ENCODE peak calls at places on chromosomes 2 and 18, in ten cellular contexts. One of them, this sample, is unnamed.

GRCh38 chr18:4631239-4631638 is 176.1 kb upstream of the DLGAP1 start:
- DNase-seq in stimulated activated CD4-positive, alpha-beta T cell treated with anti-CD3 and anti-CD28 coated beads, Interleukin-15, amount 100 ng/mL, for 48 hours: no peak
- DNase-seq in NCI-H526: no peak
- DNase-seq in activated naive CD4-positive, alpha-beta T cell: no peak
- DNase-seq in tibial nerve: no peak
- DNase-seq in choroid plexus epithelial cell: no peak
- DNase-seq in activated naive CD8-positive, alpha-beta T cell treated with anti-CD3 and anti-CD28 coated beads for 36 hours: no peak
- DNase-seq in activated CD4-positive, alpha-beta T cell treated with anti-CD3 and anti-CD28 coated beads for 4 hours: no peak
- DNase-seq in amniotic stem cell: no peak
- DNase-seq in ELR: no peak
- DNase-seq in this sample: no peak

GRCh38 chr2:9984217-9984739 is 32.8 kb downstream of the GRHL1 start:
- DNase-seq in activated naive CD4-positive, alpha-beta T cell: no peak
- DNase-seq in NCI-H526: peak; percentile 45
- DNase-seq in activated CD4-positive, alpha-beta T cell treated with anti-CD3 and anti-CD28 coated beads for 4 hours: no peak
- DNase-seq in tibial nerve: no peak
- DNase-seq in choroid plexus epithelial cell: peak; percentile 71
- DNase-seq in amniotic stem cell: no peak
- DNase-seq in ELR: peak; percentile 63
- DNase-seq in activated naive CD8-positive, alpha-beta T cell treated with anti-CD3 and anti-CD28 coated beads for 36 hours: peak; percentile 21
- DNase-seq in stimulated activated CD4-positive, alpha-beta T cell treated with anti-CD3 and anti-CD28 coated beads, Interleukin-15, amount 100 ng/mL, for 48 hours: no peak
- DNase-seq in this sample: no peak

GRCh38 chr2:157256621-157257020 is 884 bp upstream of the GALNT5 start:
- DNase-seq in activated naive CD4-positive, alpha-beta T cell: no peak
- DNase-seq in NCI-H526: no peak
- DNase-seq in activated CD4-positive, alpha-beta T cell treated with anti-CD3 and anti-CD28 coated beads for 4 hours: no peak
- DNase-seq in choroid plexus epithelial cell: no peak
- DNase-seq in activated naive CD8-positive, alpha-beta T cell treated with anti-CD3 and anti-CD28 coated beads for 36 hours: peak; percentile 46
- DNase-seq in tibial nerve: no peak
- DNase-seq in ELR: no peak
- DNase-seq in amniotic stem cell: no peak
- DNase-seq in stimulated activated CD4-positive, alpha-beta T cell treated with anti-CD3 and anti-CD28 coated beads, Interleukin-15, amount 100 ng/mL, for 48 hours: peak; percentile 18
- DNase-seq in this sample: no peak

GRCh38 chr2:101036562-101036961 is 34.5 kb downstream of the RPL31 start:
- DNase-seq in tibial nerve: no peak
- DNase-seq in ELR: peak; percentile 63
- DNase-seq in activated CD4-positive, alpha-beta T cell treated with anti-CD3 and anti-CD28 coated beads for 4 hours: no peak
- DNase-seq in activated naive CD4-positive, alpha-beta T cell: no peak
- DNase-seq in stimulated activated CD4-positive, alpha-beta T cell treated with anti-CD3 and anti-CD28 coated beads, Interleukin-15, amount 100 ng/mL, for 48 hours: no peak
- DNase-seq in activated naive CD8-positive, alpha-beta T cell treated with anti-CD3 and anti-CD28 coated beads for 36 hours: no peak
- DNase-seq in NCI-H526: peak; percentile 19
- DNase-seq in amniotic stem cell: peak; percentile 10
- DNase-seq in choroid plexus epithelial cell: peak; percentile 61
- DNase-seq in this sample: no peak

GRCh38 chr2:170237572-170238120 is 59.7 kb downstream of the MYO3B start:
- DNase-seq in stimulated activated CD4-positive, alpha-beta T cell treated with anti-CD3 and anti-CD28 coated beads, Interleukin-15, amount 100 ng/mL, for 48 hours: no peak
- DNase-seq in choroid plexus epithelial cell: no peak
- DNase-seq in tibial nerve: no peak
- DNase-seq in activated naive CD8-positive, alpha-beta T cell treated with anti-CD3 and anti-CD28 coated beads for 36 hours: no peak
- DNase-seq in activated naive CD4-positive, alpha-beta T cell: no peak
- DNase-seq in activated CD4-positive, alpha-beta T cell treated with anti-CD3 and anti-CD28 coated beads for 4 hours: no peak
- DNase-seq in amniotic stem cell: no peak
- DNase-seq in ELR: no peak
- DNase-seq in NCI-H526: no peak
- DNase-seq in this sample: no peak

GRCh38 chr2:110804433-110804832 is 72.1 kb downstream of the ACOXL start:
- DNase-seq in ELR: no peak
- DNase-seq in amniotic stem cell: no peak
- DNase-seq in activated naive CD4-positive, alpha-beta T cell: no peak
- DNase-seq in choroid plexus epithelial cell: no peak
- DNase-seq in NCI-H526: no peak
- DNase-seq in activated CD4-positive, alpha-beta T cell treated with anti-CD3 and anti-CD28 coated beads for 4 hours: no peak
- DNase-seq in activated naive CD8-positive, alpha-beta T cell treated with anti-CD3 and anti-CD28 coated beads for 36 hours: no peak
- DNase-seq in stimulated activated CD4-positive, alpha-beta T cell treated with anti-CD3 and anti-CD28 coated beads, Interleukin-15, amount 100 ng/mL, for 48 hours: no peak
- DNase-seq in tibial nerve: no peak
- DNase-seq in this sample: no peak

GRCh38 chr2:155099784-155100183 is 401.3 kb downstream of the KCNJ3 start:
- DNase-seq in activated naive CD8-positive, alpha-beta T cell treated with anti-CD3 and anti-CD28 coated beads for 36 hours: no peak
- DNase-seq in amniotic stem cell: no peak
- DNase-seq in activated CD4-positive, alpha-beta T cell treated with anti-CD3 and anti-CD28 coated beads for 4 hours: no peak
- DNase-seq in tibial nerve: no peak
- DNase-seq in ELR: no peak
- DNase-seq in choroid plexus epithelial cell: peak; percentile 0
- DNase-seq in stimulated activated CD4-positive, alpha-beta T cell treated with anti-CD3 and anti-CD28 coated beads, Interleukin-15, amount 100 ng/mL, for 48 hours: no peak
- DNase-seq in NCI-H526: no peak
- DNase-seq in activated naive CD4-positive, alpha-beta T cell: no peak
- DNase-seq in this sample: no peak

GRCh38 chr18:70659026-70659726 is 370.3 kb downstream of the SOCS6 start:
- DNase-seq in activated naive CD4-positive, alpha-beta T cell: no peak
- DNase-seq in choroid plexus epithelial cell: peak; percentile 57
- DNase-seq in stimulated activated CD4-positive, alpha-beta T cell treated with anti-CD3 and anti-CD28 coated beads, Interleukin-15, amount 100 ng/mL, for 48 hours: no peak
- DNase-seq in tibial nerve: no peak
- DNase-seq in NCI-H526: no peak
- DNase-seq in ELR: no peak
- DNase-seq in amniotic stem cell: no peak
- DNase-seq in activated CD4-positive, alpha-beta T cell treated with anti-CD3 and anti-CD28 coated beads for 4 hours: peak; percentile 42
- DNase-seq in activated naive CD8-positive, alpha-beta T cell treated with anti-CD3 and anti-CD28 coated beads for 36 hours: peak; percentile 37
- DNase-seq in this sample: peak; percentile 31

GRCh38 chr2:240997856-240998705 is at the start of gene SNED1:
- DNase-seq in ELR: peak; percentile 79
- DNase-seq in stimulated activated CD4-positive, alpha-beta T cell treated with anti-CD3 and anti-CD28 coated beads, Interleukin-15, amount 100 ng/mL, for 48 hours: peak; percentile 24
- DNase-seq in NCI-H526: peak; percentile 90
- DNase-seq in activated naive CD4-positive, alpha-beta T cell: no peak
- DNase-seq in amniotic stem cell: peak; percentile 57
- DNase-seq in tibial nerve: peak; percentile 89
- DNase-seq in choroid plexus epithelial cell: peak; percentile 80
- DNase-seq in activated CD4-positive, alpha-beta T cell treated with anti-CD3 and anti-CD28 coated beads for 4 hours: peak; percentile 18
- DNase-seq in activated naive CD8-positive, alpha-beta T cell treated with anti-CD3 and anti-CD28 coated beads for 36 hours: peak; percentile 75
- DNase-seq in this sample: peak; percentile 90

GRCh38 chr2:192190474-192190873 is 4.3 kb downstream of the TMEFF2 start:
- DNase-seq in tibial nerve: no peak
- DNase-seq in stimulated activated CD4-positive, alpha-beta T cell treated with anti-CD3 and anti-CD28 coated beads, Interleukin-15, amount 100 ng/mL, for 48 hours: no peak
- DNase-seq in choroid plexus epithelial cell: peak; percentile 75
- DNase-seq in activated naive CD4-positive, alpha-beta T cell: no peak
- DNase-seq in activated CD4-positive, alpha-beta T cell treated with anti-CD3 and anti-CD28 coated beads for 4 hours: no peak
- DNase-seq in NCI-H526: peak; percentile 45
- DNase-seq in ELR: peak; percentile 62
- DNase-seq in activated naive CD8-positive, alpha-beta T cell treated with anti-CD3 and anti-CD28 coated beads for 36 hours: no peak
- DNase-seq in amniotic stem cell: no peak
- DNase-seq in this sample: no peak

GRCh38 chr2:149857344-149857743 is 269.8 kb upstream of the MMADHC start:
- DNase-seq in tibial nerve: no peak
- DNase-seq in choroid plexus epithelial cell: peak; percentile 42
- DNase-seq in stimulated activated CD4-positive, alpha-beta T cell treated with anti-CD3 and anti-CD28 coated beads, Interleukin-15, amount 100 ng/mL, for 48 hours: no peak
- DNase-seq in amniotic stem cell: no peak
- DNase-seq in NCI-H526: no peak
- DNase-seq in activated naive CD4-positive, alpha-beta T cell: no peak
- DNase-seq in activated naive CD8-positive, alpha-beta T cell treated with anti-CD3 and anti-CD28 coated beads for 36 hours: no peak
- DNase-seq in activated CD4-positive, alpha-beta T cell treated with anti-CD3 and anti-CD28 coated beads for 4 hours: no peak
- DNase-seq in ELR: peak; percentile 55
- DNase-seq in this sample: no peak

GRCh38 chr2:174023591-174024523 is 58.7 kb upstream of the SP3 start:
- DNase-seq in activated naive CD8-positive, alpha-beta T cell treated with anti-CD3 and anti-CD28 coated beads for 36 hours: peak; percentile 8
- DNase-seq in ELR: peak; percentile 82
- DNase-seq in choroid plexus epithelial cell: peak; percentile 97
- DNase-seq in activated naive CD4-positive, alpha-beta T cell: no peak
- DNase-seq in activated CD4-positive, alpha-beta T cell treated with anti-CD3 and anti-CD28 coated beads for 4 hours: no peak
- DNase-seq in amniotic stem cell: no peak
- DNase-seq in NCI-H526: no peak
- DNase-seq in stimulated activated CD4-positive, alpha-beta T cell treated with anti-CD3 and anti-CD28 coated beads, Interleukin-15, amount 100 ng/mL, for 48 hours: peak; percentile 54
- DNase-seq in tibial nerve: peak; percentile 57
- DNase-seq in this sample: peak; percentile 50

GRCh38 chr2:200507179-200507578 is 2.7 kb downstream of the KCTD18 start:
- DNase-seq in NCI-H526: no peak
- DNase-seq in tibial nerve: no peak
- DNase-seq in stimulated activated CD4-positive, alpha-beta T cell treated with anti-CD3 and anti-CD28 coated beads, Interleukin-15, amount 100 ng/mL, for 48 hours: no peak
- DNase-seq in activated CD4-positive, alpha-beta T cell treated with anti-CD3 and anti-CD28 coated beads for 4 hours: no peak
- DNase-seq in activated naive CD8-positive, alpha-beta T cell treated with anti-CD3 and anti-CD28 coated beads for 36 hours: no peak
- DNase-seq in ELR: no peak
- DNase-seq in choroid plexus epithelial cell: no peak
- DNase-seq in amniotic stem cell: no peak
- DNase-seq in activated naive CD4-positive, alpha-beta T cell: no peak
- DNase-seq in this sample: no peak

GRCh38 chr2:111057721-111058120 is 63.0 kb upstream of the BCL2L11 start:
- DNase-seq in tibial nerve: no peak
- DNase-seq in activated CD4-positive, alpha-beta T cell treated with anti-CD3 and anti-CD28 coated beads for 4 hours: no peak
- DNase-seq in amniotic stem cell: no peak
- DNase-seq in activated naive CD4-positive, alpha-beta T cell: no peak
- DNase-seq in stimulated activated CD4-positive, alpha-beta T cell treated with anti-CD3 and anti-CD28 coated beads, Interleukin-15, amount 100 ng/mL, for 48 hours: no peak
- DNase-seq in activated naive CD8-positive, alpha-beta T cell treated with anti-CD3 and anti-CD28 coated beads for 36 hours: no peak
- DNase-seq in choroid plexus epithelial cell: no peak
- DNase-seq in ELR: no peak
- DNase-seq in NCI-H526: no peak
- DNase-seq in this sample: no peak

GRCh38 chr2:48685126-48685525 is 67.5 kb downstream of the GTF2A1L start:
- DNase-seq in choroid plexus epithelial cell: no peak
- DNase-seq in activated naive CD8-positive, alpha-beta T cell treated with anti-CD3 and anti-CD28 coated beads for 36 hours: no peak
- DNase-seq in activated naive CD4-positive, alpha-beta T cell: no peak
- DNase-seq in tibial nerve: no peak
- DNase-seq in activated CD4-positive, alpha-beta T cell treated with anti-CD3 and anti-CD28 coated beads for 4 hours: no peak
- DNase-seq in amniotic stem cell: no peak
- DNase-seq in ELR: no peak
- DNase-seq in NCI-H526: no peak
- DNase-seq in stimulated activated CD4-positive, alpha-beta T cell treated with anti-CD3 and anti-CD28 coated beads, Interleukin-15, amount 100 ng/mL, for 48 hours: no peak
- DNase-seq in this sample: no peak

GRCh38 chr18:58443671-58444070 is 185.2 kb downstream of the ALPK2 start:
- DNase-seq in choroid plexus epithelial cell: no peak
- DNase-seq in tibial nerve: no peak
- DNase-seq in amniotic stem cell: no peak
- DNase-seq in ELR: no peak
- DNase-seq in activated CD4-positive, alpha-beta T cell treated with anti-CD3 and anti-CD28 coated beads for 4 hours: no peak
- DNase-seq in activated naive CD8-positive, alpha-beta T cell treated with anti-CD3 and anti-CD28 coated beads for 36 hours: no peak
- DNase-seq in stimulated activated CD4-positive, alpha-beta T cell treated with anti-CD3 and anti-CD28 coated beads, Interleukin-15, amount 100 ng/mL, for 48 hours: no peak
- DNase-seq in NCI-H526: no peak
- DNase-seq in activated naive CD4-positive, alpha-beta T cell: no peak
- DNase-seq in this sample: no peak

GRCh38 chr2:181742908-181743722 is 62.8 kb upstream of the NEUROD1 start:
- DNase-seq in amniotic stem cell: peak; percentile 16
- DNase-seq in NCI-H526: peak; percentile 71
- DNase-seq in choroid plexus epithelial cell: peak; percentile 83
- DNase-seq in activated naive CD4-positive, alpha-beta T cell: no peak
- DNase-seq in ELR: peak; percentile 74
- DNase-seq in tibial nerve: no peak
- DNase-seq in activated naive CD8-positive, alpha-beta T cell treated with anti-CD3 and anti-CD28 coated beads for 36 hours: peak; percentile 2
- DNase-seq in stimulated activated CD4-positive, alpha-beta T cell treated with anti-CD3 and anti-CD28 coated beads, Interleukin-15, amount 100 ng/mL, for 48 hours: no peak
- DNase-seq in activated CD4-positive, alpha-beta T cell treated with anti-CD3 and anti-CD28 coated beads for 4 hours: no peak
- DNase-seq in this sample: no peak

GRCh38 chr18:2907459-2908145 is 60.8 kb downstream of the EMILIN2 start:
- DNase-seq in activated naive CD4-positive, alpha-beta T cell: no peak
- DNase-seq in ELR: no peak
- DNase-seq in stimulated activated CD4-positive, alpha-beta T cell treated with anti-CD3 and anti-CD28 coated beads, Interleukin-15, amount 100 ng/mL, for 48 hours: no peak
- DNase-seq in activated naive CD8-positive, alpha-beta T cell treated with anti-CD3 and anti-CD28 coated beads for 36 hours: no peak
- DNase-seq in choroid plexus epithelial cell: no peak
- DNase-seq in amniotic stem cell: no peak
- DNase-seq in tibial nerve: peak; percentile 5
- DNase-seq in activated CD4-positive, alpha-beta T cell treated with anti-CD3 and anti-CD28 coated beads for 4 hours: no peak
- DNase-seq in NCI-H526: no peak
- DNase-seq in this sample: no peak

GRCh38 chr2:204748286-204748685 is 203.0 kb downstream of the PARD3B start:
- DNase-seq in stimulated activated CD4-positive, alpha-beta T cell treated with anti-CD3 and anti-CD28 coated beads, Interleukin-15, amount 100 ng/mL, for 48 hours: no peak
- DNase-seq in activated naive CD8-positive, alpha-beta T cell treated with anti-CD3 and anti-CD28 coated beads for 36 hours: no peak
- DNase-seq in ELR: peak; percentile 13
- DNase-seq in tibial nerve: no peak
- DNase-seq in NCI-H526: no peak
- DNase-seq in choroid plexus epithelial cell: no peak
- DNase-seq in activated naive CD4-positive, alpha-beta T cell: no peak
- DNase-seq in amniotic stem cell: no peak
- DNase-seq in activated CD4-positive, alpha-beta T cell treated with anti-CD3 and anti-CD28 coated beads for 4 hours: no peak
- DNase-seq in this sample: no peak

GRCh38 chr2:105371156-105371555 is 27.7 kb downstream of the FHL2 start:
- DNase-seq in ELR: no peak
- DNase-seq in activated naive CD4-positive, alpha-beta T cell: no peak
- DNase-seq in NCI-H526: no peak
- DNase-seq in amniotic stem cell: no peak
- DNase-seq in activated CD4-positive, alpha-beta T cell treated with anti-CD3 and anti-CD28 coated beads for 4 hours: no peak
- DNase-seq in choroid plexus epithelial cell: no peak
- DNase-seq in tibial nerve: no peak
- DNase-seq in activated naive CD8-positive, alpha-beta T cell treated with anti-CD3 and anti-CD28 coated beads for 36 hours: no peak
- DNase-seq in stimulated activated CD4-positive, alpha-beta T cell treated with anti-CD3 and anti-CD28 coated beads, Interleukin-15, amount 100 ng/mL, for 48 hours: no peak
- DNase-seq in this sample: no peak

GRCh38 chr2:205483122-205483521 is 199.2 kb upstream of the NRP2 start:
- DNase-seq in activated naive CD8-positive, alpha-beta T cell treated with anti-CD3 and anti-CD28 coated beads for 36 hours: no peak
- DNase-seq in stimulated activated CD4-positive, alpha-beta T cell treated with anti-CD3 and anti-CD28 coated beads, Interleukin-15, amount 100 ng/mL, for 48 hours: no peak
- DNase-seq in choroid plexus epithelial cell: no peak
- DNase-seq in activated CD4-positive, alpha-beta T cell treated with anti-CD3 and anti-CD28 coated beads for 4 hours: no peak
- DNase-seq in ELR: no peak
- DNase-seq in tibial nerve: no peak
- DNase-seq in NCI-H526: no peak
- DNase-seq in activated naive CD4-positive, alpha-beta T cell: no peak
- DNase-seq in amniotic stem cell: no peak
- DNase-seq in this sample: no peak

GRCh38 chr2:148896116-148896515 is 21.1 kb downstream of the KIF5C start:
- DNase-seq in activated naive CD8-positive, alpha-beta T cell treated with anti-CD3 and anti-CD28 coated beads for 36 hours: no peak
- DNase-seq in tibial nerve: no peak
- DNase-seq in ELR: no peak
- DNase-seq in activated naive CD4-positive, alpha-beta T cell: no peak
- DNase-seq in activated CD4-positive, alpha-beta T cell treated with anti-CD3 and anti-CD28 coated beads for 4 hours: no peak
- DNase-seq in NCI-H526: no peak
- DNase-seq in amniotic stem cell: no peak
- DNase-seq in stimulated activated CD4-positive, alpha-beta T cell treated with anti-CD3 and anti-CD28 coated beads, Interleukin-15, amount 100 ng/mL, for 48 hours: no peak
- DNase-seq in choroid plexus epithelial cell: no peak
- DNase-seq in this sample: no peak

GRCh38 chr2:29522951-29523669 is 398.3 kb downstream of the ALK start:
- DNase-seq in tibial nerve: no peak
- DNase-seq in NCI-H526: no peak
- DNase-seq in choroid plexus epithelial cell: peak; percentile 89
- DNase-seq in amniotic stem cell: peak; percentile 72
- DNase-seq in stimulated activated CD4-positive, alpha-beta T cell treated with anti-CD3 and anti-CD28 coated beads, Interleukin-15, amount 100 ng/mL, for 48 hours: no peak
- DNase-seq in activated CD4-positive, alpha-beta T cell treated with anti-CD3 and anti-CD28 coated beads for 4 hours: no peak
- DNase-seq in activated naive CD8-positive, alpha-beta T cell treated with anti-CD3 and anti-CD28 coated beads for 36 hours: no peak
- DNase-seq in ELR: peak; percentile 77
- DNase-seq in activated naive CD4-positive, alpha-beta T cell: no peak
- DNase-seq in this sample: no peak

GRCh38 chr2:218648473-218649100 is 10.8 kb downstream of the ZNF142 start:
- DNase-seq in stimulated activated CD4-positive, alpha-beta T cell treated with anti-CD3 and anti-CD28 coated beads, Interleukin-15, amount 100 ng/mL, for 48 hours: no peak
- DNase-seq in activated naive CD4-positive, alpha-beta T cell: no peak
- DNase-seq in NCI-H526: peak; percentile 65
- DNase-seq in amniotic stem cell: peak; percentile 36
- DNase-seq in tibial nerve: peak; percentile 45
- DNase-seq in ELR: peak; percentile 75
- DNase-seq in activated naive CD8-positive, alpha-beta T cell treated with anti-CD3 and anti-CD28 coated beads for 36 hours: peak; percentile 41
- DNase-seq in choroid plexus epithelial cell: peak; percentile 86
- DNase-seq in activated CD4-positive, alpha-beta T cell treated with anti-CD3 and anti-CD28 coated beads for 4 hours: peak; percentile 32
- DNase-seq in this sample: no peak

GRCh38 chr2:70283500-70284191 is 9.9 kb downstream of the SNRPG start:
- DNase-seq in activated naive CD4-positive, alpha-beta T cell: no peak
- DNase-seq in activated naive CD8-positive, alpha-beta T cell treated with anti-CD3 and anti-CD28 coated beads for 36 hours: no peak
- DNase-seq in choroid plexus epithelial cell: no peak
- DNase-seq in amniotic stem cell: no peak
- DNase-seq in NCI-H526: no peak
- DNase-seq in activated CD4-positive, alpha-beta T cell treated with anti-CD3 and anti-CD28 coated beads for 4 hours: no peak
- DNase-seq in ELR: no peak
- DNase-seq in tibial nerve: no peak
- DNase-seq in stimulated activated CD4-positive, alpha-beta T cell treated with anti-CD3 and anti-CD28 coated beads, Interleukin-15, amount 100 ng/mL, for 48 hours: no peak
- DNase-seq in this sample: no peak

GRCh38 chr2:121910139-121910538 is 154.7 kb downstream of the TSN start:
- DNase-seq in stimulated activated CD4-positive, alpha-beta T cell treated with anti-CD3 and anti-CD28 coated beads, Interleukin-15, amount 100 ng/mL, for 48 hours: no peak
- DNase-seq in activated CD4-positive, alpha-beta T cell treated with anti-CD3 and anti-CD28 coated beads for 4 hours: no peak
- DNase-seq in choroid plexus epithelial cell: no peak
- DNase-seq in NCI-H526: no peak
- DNase-seq in amniotic stem cell: no peak
- DNase-seq in tibial nerve: no peak
- DNase-seq in ELR: no peak
- DNase-seq in activated naive CD4-positive, alpha-beta T cell: no peak
- DNase-seq in activated naive CD8-positive, alpha-beta T cell treated with anti-CD3 and anti-CD28 coated beads for 36 hours: no peak
- DNase-seq in this sample: no peak

GRCh38 chr2:23566236-23567142 is 181.5 kb downstream of the KLHL29 start:
- DNase-seq in amniotic stem cell: no peak
- DNase-seq in stimulated activated CD4-positive, alpha-beta T cell treated with anti-CD3 and anti-CD28 coated beads, Interleukin-15, amount 100 ng/mL, for 48 hours: no peak
- DNase-seq in ELR: peak; percentile 39
- DNase-seq in activated naive CD4-positive, alpha-beta T cell: no peak
- DNase-seq in NCI-H526: peak; percentile 35
- DNase-seq in activated CD4-positive, alpha-beta T cell treated with anti-CD3 and anti-CD28 coated beads for 4 hours: no peak
- DNase-seq in choroid plexus epithelial cell: peak; percentile 39
- DNase-seq in tibial nerve: no peak
- DNase-seq in activated naive CD8-positive, alpha-beta T cell treated with anti-CD3 and anti-CD28 coated beads for 36 hours: peak; percentile 29
- DNase-seq in this sample: no peak

GRCh38 chr2:235140801-235141081 is 188.9 kb downstream of the SH3BP4 start:
- DNase-seq in stimulated activated CD4-positive, alpha-beta T cell treated with anti-CD3 and anti-CD28 coated beads, Interleukin-15, amount 100 ng/mL, for 48 hours: no peak
- DNase-seq in ELR: no peak
- DNase-seq in tibial nerve: no peak
- DNase-seq in activated naive CD4-positive, alpha-beta T cell: no peak
- DNase-seq in activated naive CD8-positive, alpha-beta T cell treated with anti-CD3 and anti-CD28 coated beads for 36 hours: no peak
- DNase-seq in NCI-H526: no peak
- DNase-seq in choroid plexus epithelial cell: no peak
- DNase-seq in amniotic stem cell: no peak
- DNase-seq in activated CD4-positive, alpha-beta T cell treated with anti-CD3 and anti-CD28 coated beads for 4 hours: no peak
- DNase-seq in this sample: no peak

This sample was measured in heart right ventricle.